ENCODE peak calls at places on chromosomes 16 and 17, in ten cellular contexts. One of them, this sample, is unnamed. For H3K4me1, the result is how much of the 10 kb centered on the place peaks cover.

GRCh38 chr16:31079342-31079944 is 5.2 kb downstream of the ZNF646 start:
- DNase-seq in stomach: no peak
- DNase-seq in mucosa of descending colon: no peak
- DNase-seq in hepatocyte: peak
- DNase-seq in lower lobe of right lung: no peak
- DNase-seq in lung: no peak
- DNase-seq in heart right ventricle: no peak
- DNase-seq in upper lobe of right lung: no peak
- DNase-seq in tibial artery: no peak
- DNase-seq in right lobe of liver: no peak
- DNase-seq in this sample: no peak

GRCh38 chr17:38743556-38744171 is 4.5 kb downstream of the PCGF2 start:
- DNase-seq in stomach: no peak
- DNase-seq in mucosa of descending colon: no peak
- DNase-seq in hepatocyte: peak
- DNase-seq in lower lobe of right lung: no peak
- DNase-seq in lung: no peak
- DNase-seq in heart right ventricle: no peak
- DNase-seq in upper lobe of right lung: peak
- DNase-seq in tibial artery: no peak
- DNase-seq in right lobe of liver: peak
- DNase-seq in this sample: no peak

GRCh38 chr16:83689385-83689831 is 118.4 kb upstream of the HSBP1 start:
- DNase-seq in stomach: no peak
- DNase-seq in mucosa of descending colon: no peak
- DNase-seq in hepatocyte: peak
- DNase-seq in lower lobe of right lung: no peak
- DNase-seq in lung: no peak
- DNase-seq in heart right ventricle: no peak
- DNase-seq in upper lobe of right lung: no peak
- DNase-seq in tibial artery: peak
- DNase-seq in right lobe of liver: no peak
- DNase-seq in this sample: peak

GRCh38 chr17:43826206-43826605 is 6.7 kb downstream of the MPP3 start:
- DNase-seq in stomach: no peak
- DNase-seq in mucosa of descending colon: no peak
- DNase-seq in hepatocyte: no peak
- DNase-seq in lower lobe of right lung: no peak
- DNase-seq in lung: no peak
- DNase-seq in heart right ventricle: no peak
- DNase-seq in upper lobe of right lung: peak
- DNase-seq in tibial artery: no peak
- DNase-seq in right lobe of liver: no peak
- DNase-seq in this sample: no peak

GRCh38 chr16:59013930-59014329 is 279.8 kb upstream of the GOT2 start:
- DNase-seq in stomach: no peak
- DNase-seq in mucosa of descending colon: no peak
- DNase-seq in hepatocyte: no peak
- DNase-seq in lower lobe of right lung: no peak
- DNase-seq in lung: no peak
- DNase-seq in heart right ventricle: no peak
- DNase-seq in upper lobe of right lung: no peak
- DNase-seq in tibial artery: no peak
- DNase-seq in right lobe of liver: no peak
- DNase-seq in this sample: no peak

GRCh38 chr17:35160354-35161201 is 13.0 kb downstream of the UNC45B start:
- DNase-seq in stomach: no peak
- DNase-seq in mucosa of descending colon: no peak
- DNase-seq in hepatocyte: no peak
- DNase-seq in lower lobe of right lung: no peak
- DNase-seq in lung: no peak
- DNase-seq in heart right ventricle: no peak
- DNase-seq in upper lobe of right lung: no peak
- DNase-seq in tibial artery: no peak
- DNase-seq in right lobe of liver: peak
- DNase-seq in this sample: no peak

GRCh38 chr17:59941131-59941530 is 23.4 kb downstream of the RNFT1 start:
- DNase-seq in stomach: no peak
- DNase-seq in mucosa of descending colon: no peak
- DNase-seq in hepatocyte: no peak
- DNase-seq in lower lobe of right lung: no peak
- DNase-seq in lung: no peak
- DNase-seq in heart right ventricle: no peak
- DNase-seq in upper lobe of right lung: no peak
- DNase-seq in tibial artery: no peak
- DNase-seq in right lobe of liver: no peak
- DNase-seq in this sample: no peak

GRCh38 chr16:35730251-35730650 is 2270.8 kb downstream of the TP53TG3F start:
- DNase-seq in stomach: no peak
- DNase-seq in mucosa of descending colon: no peak
- DNase-seq in hepatocyte: no peak
- DNase-seq in lower lobe of right lung: no peak
- DNase-seq in lung: no peak
- DNase-seq in heart right ventricle: no peak
- DNase-seq in upper lobe of right lung: no peak
- DNase-seq in tibial artery: no peak
- DNase-seq in right lobe of liver: no peak
- DNase-seq in this sample: no peak

GRCh38 chr16:11136600-11136999 is 119.4 kb downstream of the SOCS1 start:
- DNase-seq in stomach: no peak
- DNase-seq in mucosa of descending colon: no peak
- DNase-seq in hepatocyte: no peak
- DNase-seq in lower lobe of right lung: no peak
- DNase-seq in lung: no peak
- DNase-seq in heart right ventricle: peak
- DNase-seq in upper lobe of right lung: no peak
- DNase-seq in tibial artery: no peak
- DNase-seq in right lobe of liver: no peak
- DNase-seq in this sample: no peak

GRCh38 chr16:31402687-31403086 is 9.6 kb downstream of the ITGAD start:
- DNase-seq in stomach: no peak
- DNase-seq in mucosa of descending colon: no peak
- DNase-seq in hepatocyte: no peak
- DNase-seq in lower lobe of right lung: no peak
- DNase-seq in lung: no peak
- DNase-seq in heart right ventricle: no peak
- DNase-seq in upper lobe of right lung: no peak
- DNase-seq in tibial artery: no peak
- DNase-seq in right lobe of liver: no peak
- DNase-seq in this sample: no peak

GRCh38 chr16:12612598-12613101 is 191.0 kb downstream of the CPPED1 start:
- DNase-seq in stomach: no peak
- DNase-seq in mucosa of descending colon: no peak
- DNase-seq in hepatocyte: peak
- DNase-seq in lower lobe of right lung: no peak
- DNase-seq in lung: no peak
- DNase-seq in heart right ventricle: no peak
- DNase-seq in upper lobe of right lung: no peak
- DNase-seq in tibial artery: no peak
- DNase-seq in right lobe of liver: no peak
- DNase-seq in this sample: no peak

GRCh38 chr17:58995247-58995940 is 111.3 kb downstream of the TRIM37 start:
- DNase-seq in stomach: no peak
- DNase-seq in mucosa of descending colon: no peak
- DNase-seq in hepatocyte: no peak
- DNase-seq in lower lobe of right lung: no peak
- DNase-seq in lung: no peak
- DNase-seq in heart right ventricle: no peak
- DNase-seq in upper lobe of right lung: no peak
- DNase-seq in tibial artery: no peak
- DNase-seq in right lobe of liver: no peak
- DNase-seq in this sample: no peak

DNA sequence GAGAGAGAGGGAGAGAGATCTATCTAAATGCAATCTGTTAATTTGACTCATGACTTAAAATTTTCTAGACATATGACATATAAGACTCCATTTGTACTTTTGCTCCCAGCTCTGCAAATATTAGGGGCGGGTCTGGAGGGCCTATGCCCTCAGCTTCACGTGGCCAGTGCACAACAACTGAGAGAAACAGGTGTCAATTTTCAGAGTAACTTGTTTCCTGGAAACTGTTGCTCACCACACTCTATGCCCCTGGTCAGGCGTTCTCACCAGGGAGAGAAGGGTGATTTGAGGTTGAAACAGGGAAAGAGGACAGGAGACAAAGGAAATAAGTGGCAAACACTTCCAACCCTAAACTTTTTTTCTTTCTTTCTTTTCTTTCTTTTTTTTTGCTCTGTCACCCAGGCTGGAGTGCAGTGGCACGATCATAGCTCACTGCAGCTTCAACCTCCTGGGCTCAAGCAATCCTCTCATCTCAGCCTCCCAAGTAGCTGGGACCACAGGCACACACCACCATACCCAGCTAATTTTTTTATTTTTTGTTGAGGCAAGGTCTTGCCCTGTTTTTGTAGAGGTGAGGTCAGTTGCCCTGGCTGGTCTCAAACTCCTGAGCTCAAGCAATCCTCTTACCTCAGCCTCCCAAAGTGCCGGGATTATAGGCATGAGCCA is 270.0 kb downstream of the SLC39A11 start:
- DNase-seq in stomach: no peak
- DNase-seq in mucosa of descending colon: no peak
- DNase-seq in hepatocyte: peak
- DNase-seq in lower lobe of right lung: no peak
- DNase-seq in lung: no peak
- DNase-seq in heart right ventricle: no peak
- DNase-seq in upper lobe of right lung: no peak
- DNase-seq in tibial artery: no peak
- DNase-seq in right lobe of liver: no peak
- DNase-seq in this sample: no peak
- H3K4me1 ChIP-seq in stomach: under half
- H3K4me1 ChIP-seq in mucosa of descending colon: under half
- H3K4me1 ChIP-seq in hepatocyte: under half
- H3K4me1 ChIP-seq in lower lobe of right lung: under half
- H3K4me1 ChIP-seq in lung: under half
- H3K4me1 ChIP-seq in heart right ventricle: under half
- H3K4me1 ChIP-seq in upper lobe of right lung: under half
- H3K4me1 ChIP-seq in tibial artery: under half
- H3K4me1 ChIP-seq in right lobe of liver: under half
- H3K4me1 ChIP-seq in this sample: under half

DNA sequence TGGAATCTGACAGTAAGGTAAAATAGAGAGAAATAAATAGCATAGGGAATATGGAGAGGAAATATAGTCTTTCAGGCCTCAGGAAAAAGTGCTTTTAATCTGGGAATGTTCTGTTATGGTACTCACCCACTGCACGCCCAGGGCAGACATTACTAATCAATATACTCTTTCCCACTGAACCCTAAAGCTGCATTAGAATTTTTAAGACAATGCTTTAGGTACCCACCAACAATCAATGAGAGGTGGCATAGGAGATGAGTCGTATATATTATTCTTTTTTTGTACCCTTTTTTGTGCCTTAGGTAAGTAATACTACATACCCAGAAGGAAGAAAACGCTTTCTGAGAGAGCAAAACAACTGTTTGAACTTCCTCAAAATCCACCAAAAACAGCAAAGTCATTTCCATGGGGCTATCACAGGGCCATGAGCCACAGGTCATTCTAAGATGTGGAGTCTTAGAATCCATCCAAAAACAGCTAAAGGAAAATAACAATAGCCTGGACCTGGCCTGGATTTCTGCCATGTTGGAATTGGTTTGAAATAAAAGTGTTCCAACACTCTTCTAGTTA is 542.1 kb downstream of the XYLT1 start:
- DNase-seq in stomach: no peak
- DNase-seq in mucosa of descending colon: no peak
- DNase-seq in hepatocyte: no peak
- DNase-seq in lower lobe of right lung: no peak
- DNase-seq in lung: no peak
- DNase-seq in heart right ventricle: no peak
- DNase-seq in upper lobe of right lung: no peak
- DNase-seq in tibial artery: no peak
- DNase-seq in right lobe of liver: no peak
- DNase-seq in this sample: no peak
- TF ChIP-seq CTCF in stomach: no peak
- TF ChIP-seq CTCF in mucosa of descending colon: no peak
- TF ChIP-seq CTCF in hepatocyte: no peak
- TF ChIP-seq CTCF in lower lobe of right lung: no peak
- TF ChIP-seq CTCF in lung: no peak
- TF ChIP-seq CTCF in heart right ventricle: no peak
- TF ChIP-seq CTCF in upper lobe of right lung: no peak
- TF ChIP-seq CTCF in tibial artery: no peak
- TF ChIP-seq CTCF in right lobe of liver: no peak
- TF ChIP-seq CTCF in this sample: no peak

DNA sequence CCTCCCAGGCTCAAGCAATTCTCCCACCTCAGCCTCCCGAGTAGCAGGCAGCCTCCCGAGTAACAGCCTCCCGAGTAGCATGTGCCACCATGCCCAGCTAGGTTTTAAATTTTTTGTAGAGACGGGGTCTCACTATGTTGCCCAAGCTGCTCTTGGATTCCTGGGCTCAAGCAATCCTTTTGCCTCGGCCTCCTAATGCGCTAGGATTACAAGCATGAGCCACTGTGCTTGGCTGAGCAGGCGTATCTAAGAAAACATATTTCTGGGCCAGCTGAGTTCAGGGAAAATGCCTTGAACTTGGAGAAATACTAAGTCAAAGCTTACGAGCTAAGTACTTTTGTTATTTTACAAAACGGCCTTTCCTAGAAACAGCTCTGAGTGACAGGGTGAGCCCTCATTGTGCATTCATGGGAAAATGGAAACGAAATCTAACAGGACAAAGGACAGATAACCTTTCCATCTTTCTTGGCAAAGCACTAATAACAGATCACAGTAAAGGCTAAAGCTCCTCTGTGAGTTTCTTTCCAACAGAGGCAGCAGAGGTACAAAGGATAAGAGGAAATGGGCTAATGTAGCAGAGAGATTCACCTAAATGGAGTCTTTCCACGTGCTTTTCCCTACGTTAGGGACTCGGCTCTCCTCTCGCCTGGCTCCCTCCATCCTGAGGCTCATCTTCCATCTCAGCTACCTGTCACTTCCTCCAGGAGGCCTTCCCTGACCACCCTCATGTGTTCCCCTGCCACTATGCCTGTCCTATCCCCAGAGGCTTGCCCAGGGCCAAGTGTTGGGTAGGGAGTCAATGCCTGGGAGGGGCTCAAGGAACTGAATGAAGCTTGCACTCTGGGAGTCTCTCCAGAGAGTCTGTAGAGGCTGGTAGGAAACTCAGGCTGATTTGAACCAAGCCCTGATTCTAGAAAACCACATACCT is 24.9 kb downstream of the DNAI2 start:
- DNase-seq in stomach: no peak
- DNase-seq in mucosa of descending colon: no peak
- DNase-seq in hepatocyte: no peak
- DNase-seq in lower lobe of right lung: no peak
- DNase-seq in lung: no peak
- DNase-seq in heart right ventricle: no peak
- DNase-seq in upper lobe of right lung: no peak
- DNase-seq in tibial artery: no peak
- DNase-seq in right lobe of liver: no peak
- DNase-seq in this sample: no peak
- H3K4me1 ChIP-seq in stomach: under half
- H3K4me1 ChIP-seq in mucosa of descending colon: under half
- H3K4me1 ChIP-seq in hepatocyte: under half
- H3K4me1 ChIP-seq in lower lobe of right lung: under half
- H3K4me1 ChIP-seq in lung: under half
- H3K4me1 ChIP-seq in heart right ventricle: under half
- H3K4me1 ChIP-seq in upper lobe of right lung: under half
- H3K4me1 ChIP-seq in tibial artery: under half
- H3K4me1 ChIP-seq in right lobe of liver: under half
- H3K4me1 ChIP-seq in this sample: under half

GRCh38 chr16:67166883-67167168 is 2.3 kb downstream of the HSF4 start:
- DNase-seq in stomach: no peak
- DNase-seq in mucosa of descending colon: no peak
- DNase-seq in hepatocyte: no peak
- DNase-seq in lower lobe of right lung: no peak
- DNase-seq in lung: no peak
- DNase-seq in heart right ventricle: no peak
- DNase-seq in upper lobe of right lung: no peak
- DNase-seq in tibial artery: no peak
- DNase-seq in right lobe of liver: peak
- DNase-seq in this sample: no peak
- TF ChIP-seq CTCF in stomach: no peak
- TF ChIP-seq CTCF in mucosa of descending colon: no peak
- TF ChIP-seq CTCF in hepatocyte: no peak
- TF ChIP-seq CTCF in lower lobe of right lung: no peak
- TF ChIP-seq CTCF in lung: no peak
- TF ChIP-seq CTCF in heart right ventricle: no peak
- TF ChIP-seq CTCF in upper lobe of right lung: no peak
- TF ChIP-seq CTCF in tibial artery: no peak
- TF ChIP-seq CTCF in right lobe of liver: no peak
- TF ChIP-seq CTCF in this sample: no peak

This sample was measured in keratinocyte.